ENCODE peak calls at places on chromosomes 11 and 22, in nine cellular contexts. B, P, S, W, M, G, F, Z and X are unnamed samples.

GRCh38 chr11:83156150-83156995 is 558 bp upstream of the PCF11 start:
- DNase-seq in M (peak), B (peak), W (peak), F (peak), Z (peak), S (peak), G (no peak), P (peak), X (peak)

GRCh38 chr11:61578819-61579218 is 2.1 kb downstream of the SYT7 start:
- DNase-seq in W (no peak), F (no peak), G (no peak), M (no peak), Z (no peak), P (no peak), B (no peak), S (no peak), X (no peak)

GRCh38 chr11:133947298-133947905 is 9.4 kb downstream of the IGSF9B start:
- DNase-seq in B (no peak), Z (peak), G (peak), W (peak), M (peak), F (peak), P (no peak), S (peak), X (peak)

GRCh38 chr11:41301023-41301422 is 158.4 kb downstream of the LRRC4C start:
- DNase-seq in S (no peak), G (peak), M (no peak), W (no peak), P (no peak), Z (no peak), B (no peak), F (peak), X (peak)

GRCh38 chr11:24828938-24829337 is 332.1 kb downstream of the LUZP2 start:
- DNase-seq in W (no peak), Z (no peak), B (no peak), F (no peak), S (no peak), M (no peak), P (no peak), G (no peak), X (no peak)

GRCh38 chr22:37431366-37431765 is 4.1 kb upstream of the ELFN2 start:
- DNase-seq in B (no peak), P (no peak), F (no peak), W (no peak), G (no peak), M (no peak), S (no peak), Z (no peak), X (no peak)

GRCh38 chr11:71330349-71330748 is 78.0 kb upstream of the SHANK2 start:
- DNase-seq in Z (no peak), M (no peak), W (no peak), B (no peak), S (no peak), P (no peak), G (no peak), F (no peak), X (no peak)

GRCh38 chr22:17920145-17920605 is 104.2 kb downstream of the MICAL3 start:
- DNase-seq in G (peak), P (no peak), W (peak), F (peak), S (no peak), M (peak), Z (no peak), B (no peak), X (no peak)

GRCh38 chr11:9719949-9720646 is 56.2 kb downstream of the SWAP70 start:
- DNase-seq in B (no peak), F (no peak), Z (no peak), M (no peak), G (no peak), W (no peak), S (no peak), P (no peak), X (no peak)

DNA sequence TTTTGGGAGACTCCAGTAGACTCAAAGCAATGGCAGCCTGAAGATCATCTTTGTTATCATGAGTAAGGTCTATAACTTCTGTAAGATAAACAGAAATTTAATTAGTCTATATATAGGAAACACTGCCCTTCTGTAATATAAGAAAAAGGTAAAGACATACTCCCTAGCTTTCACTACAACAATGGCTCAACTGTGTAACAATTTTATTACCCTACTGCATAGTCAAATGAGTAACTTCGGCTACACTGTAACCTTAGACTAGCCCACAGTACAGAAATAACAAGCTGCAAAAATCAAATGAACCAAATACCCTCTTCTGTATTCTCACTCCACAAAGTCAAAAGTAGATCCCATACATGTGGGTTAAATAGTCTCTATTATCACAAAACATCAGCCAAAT is 33.7 kb downstream of the USP28 start:
- DNase-seq in G (no peak), S (no peak), W (no peak), Z (no peak), F (no peak), B (no peak), M (no peak), P (no peak), X (no peak)
- H3K4me3 ChIP-seq in G (no peak), S (no peak), W (no peak), Z (peak), F (no peak), B (no peak), M (no peak), P (no peak), X (no peak)

GRCh38 chr11:35912883-35913614 is 30.8 kb upstream of the LDLRAD3 start:
- DNase-seq in B (no peak), P (no peak), F (no peak), G (no peak), M (no peak), S (no peak), W (no peak), Z (peak), X (no peak)

GRCh38 chr11:35909866-35910265 is 34.0 kb upstream of the LDLRAD3 start:
- DNase-seq in B (no peak), P (no peak), M (no peak), S (no peak), F (no peak), Z (no peak), W (no peak), G (no peak), X (no peak)

GRCh38 chr11:35914824-35915223 is 29.0 kb upstream of the LDLRAD3 start:
- DNase-seq in Z (no peak), W (no peak), F (no peak), B (no peak), G (no peak), P (no peak), S (no peak), M (no peak), X (no peak)

GRCh38 chr11:35911013-35911412 is 32.8 kb upstream of the LDLRAD3 start:
- DNase-seq in M (no peak), F (peak), P (no peak), G (no peak), S (no peak), Z (no peak), B (no peak), W (peak), X (peak)

GRCh38 chr11:35911616-35912165 is 32.2 kb upstream of the LDLRAD3 start:
- DNase-seq in S (no peak), B (no peak), M (no peak), Z (no peak), F (peak), P (no peak), G (no peak), W (no peak), X (no peak)
- TF ChIP-seq CTCF in S (no peak), B (no peak), M (no peak), Z (no peak), F (no peak), P (no peak), G (no peak), W (no peak), X (no peak)

DNA sequence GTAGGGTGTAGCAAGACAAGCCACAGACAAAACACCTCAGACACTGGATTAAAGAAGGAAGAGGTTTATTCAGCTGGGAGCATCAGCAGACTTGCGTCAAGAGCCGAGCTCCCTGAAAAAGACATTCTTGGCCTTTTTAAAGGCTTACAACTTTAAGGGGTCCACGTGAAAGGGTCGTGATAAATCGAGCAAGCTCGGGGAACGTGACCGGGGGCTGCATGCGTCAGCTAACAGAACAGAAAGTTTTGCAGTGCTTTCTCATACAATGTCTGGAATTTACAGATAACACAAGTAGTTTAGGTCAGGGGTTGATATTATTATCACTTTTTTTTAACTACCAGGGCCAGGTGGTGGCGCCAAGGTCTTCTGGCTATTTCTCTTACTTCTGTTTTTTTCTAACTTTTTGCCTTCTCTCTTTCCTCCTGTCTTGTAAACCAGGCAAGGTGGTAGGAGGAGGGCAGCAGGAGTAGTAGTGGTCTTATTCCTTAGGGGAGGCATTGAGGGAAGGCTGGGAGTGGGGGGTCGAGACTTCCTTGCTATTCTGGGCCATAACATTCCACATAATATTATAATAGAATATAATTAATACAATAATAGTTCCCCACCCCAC is 631 bp upstream of the ALDH3B1 start:
- DNase-seq in F (peak), P (no peak), S (no peak), B (no peak), G (peak), W (peak), M (no peak), Z (no peak), X (peak)
- H3K4me3 ChIP-seq in F (peak), P (no peak), S (peak), B (peak), G (no peak), W (no peak), M (no peak), Z (no peak), X (no peak)

GRCh38 chr11:129528296-129528695 is 152.6 kb downstream of the BARX2 start:
- DNase-seq in M (no peak), Z (no peak), B (no peak), S (no peak), P (no peak), W (no peak), F (no peak), G (no peak), X (no peak)
- TF ChIP-seq CTCF in M (no peak), Z (no peak), B (no peak), S (no peak), P (no peak), W (no peak), F (no peak), G (no peak), X (no peak)

DNA sequence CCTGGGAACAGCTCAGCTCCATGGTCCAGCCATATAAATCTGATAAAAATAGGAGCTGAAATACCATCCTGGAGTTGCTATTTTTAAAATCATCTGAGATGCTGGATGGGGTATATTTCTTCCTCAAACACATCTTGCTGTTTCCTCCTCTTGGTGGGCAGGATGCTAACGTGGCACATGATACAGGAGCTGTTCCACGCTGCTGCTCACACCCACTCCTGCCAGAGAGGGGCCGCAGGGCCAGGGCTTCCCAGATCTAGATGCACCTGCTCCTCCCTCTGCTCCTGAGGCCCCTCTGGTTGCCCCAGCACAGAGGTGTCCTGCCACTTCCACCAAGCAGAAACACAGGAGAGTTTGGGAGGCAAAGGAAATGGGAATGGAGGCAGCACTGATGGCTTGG is 3.3 kb upstream of the ST3GAL4 start:
- DNase-seq in F (no peak), B (no peak), S (peak), P (no peak), W (no peak), G (no peak), Z (no peak), M (no peak), X (no peak)
- H3K4me3 ChIP-seq in F (no peak), B (no peak), S (no peak), P (no peak), W (no peak), G (no peak), Z (no peak), M (no peak), X (no peak)

GRCh38 chr22:33083212-33083611 is 25.0 kb upstream of the SYN3 start:
- DNase-seq in B (no peak), G (no peak), F (peak), S (no peak), Z (peak), M (no peak), W (peak), P (no peak), X (no peak)
- TF ChIP-seq CTCF in B (no peak), G (no peak), F (no peak), S (no peak), Z (peak), M (no peak), W (peak), P (no peak), X (no peak)

GRCh38 chr11:73623651-73624050 is 22.7 kb upstream of the PLEKHB1 start:
- DNase-seq in G (no peak), F (no peak), Z (no peak), W (no peak), P (no peak), M (no peak), B (no peak), S (no peak), X (no peak)

GRCh38 chr11:73629907-73630306 is 16.5 kb upstream of the PLEKHB1 start:
- DNase-seq in W (no peak), S (no peak), B (no peak), M (no peak), Z (no peak), G (no peak), P (no peak), F (no peak), X (no peak)

GRCh38 chr11:73622920-73623593 is 23.3 kb upstream of the PLEKHB1 start:
- DNase-seq in Z (no peak), S (no peak), F (no peak), M (no peak), W (peak), P (no peak), G (no peak), B (no peak), X (no peak)

DNA sequence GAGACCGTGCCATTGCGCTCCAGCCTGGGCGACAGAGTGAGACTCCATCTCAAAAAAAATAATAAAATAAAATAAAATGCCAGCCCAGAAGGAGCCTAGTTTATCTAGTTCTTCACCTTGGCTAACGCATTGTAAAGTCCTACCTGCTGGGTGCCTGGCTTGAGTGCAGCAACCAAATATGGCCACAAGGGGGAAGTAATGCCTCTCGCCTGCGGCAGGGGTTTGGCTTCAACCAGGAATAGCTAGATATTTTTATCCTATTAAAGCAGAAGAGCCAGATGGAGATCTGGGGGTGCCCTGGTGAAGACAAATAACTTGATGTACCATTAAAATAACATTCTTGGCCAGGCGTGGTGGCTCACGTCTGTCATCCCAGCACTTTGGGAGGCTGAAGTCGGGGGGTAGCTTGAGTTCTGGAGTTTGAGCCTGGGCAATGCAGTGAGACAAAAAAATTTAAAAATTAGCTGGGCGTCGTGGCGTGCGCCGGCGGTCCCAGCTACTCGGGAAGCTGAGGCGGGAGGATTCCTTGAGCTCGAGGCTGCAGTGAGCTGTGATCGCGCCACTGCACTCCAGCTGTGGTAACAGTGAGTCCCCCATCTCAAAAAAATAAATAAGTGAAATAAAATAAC is 20.6 kb upstream of the PLEKHB1 start:
- DNase-seq in B (peak), Z (no peak), F (peak), S (peak), P (peak), G (peak), W (peak), M (peak), X (peak)
- H3K4me3 ChIP-seq in B (peak), Z (no peak), F (peak), S (peak), P (no peak), G (peak), W (peak), M (no peak), X (no peak)

DNA sequence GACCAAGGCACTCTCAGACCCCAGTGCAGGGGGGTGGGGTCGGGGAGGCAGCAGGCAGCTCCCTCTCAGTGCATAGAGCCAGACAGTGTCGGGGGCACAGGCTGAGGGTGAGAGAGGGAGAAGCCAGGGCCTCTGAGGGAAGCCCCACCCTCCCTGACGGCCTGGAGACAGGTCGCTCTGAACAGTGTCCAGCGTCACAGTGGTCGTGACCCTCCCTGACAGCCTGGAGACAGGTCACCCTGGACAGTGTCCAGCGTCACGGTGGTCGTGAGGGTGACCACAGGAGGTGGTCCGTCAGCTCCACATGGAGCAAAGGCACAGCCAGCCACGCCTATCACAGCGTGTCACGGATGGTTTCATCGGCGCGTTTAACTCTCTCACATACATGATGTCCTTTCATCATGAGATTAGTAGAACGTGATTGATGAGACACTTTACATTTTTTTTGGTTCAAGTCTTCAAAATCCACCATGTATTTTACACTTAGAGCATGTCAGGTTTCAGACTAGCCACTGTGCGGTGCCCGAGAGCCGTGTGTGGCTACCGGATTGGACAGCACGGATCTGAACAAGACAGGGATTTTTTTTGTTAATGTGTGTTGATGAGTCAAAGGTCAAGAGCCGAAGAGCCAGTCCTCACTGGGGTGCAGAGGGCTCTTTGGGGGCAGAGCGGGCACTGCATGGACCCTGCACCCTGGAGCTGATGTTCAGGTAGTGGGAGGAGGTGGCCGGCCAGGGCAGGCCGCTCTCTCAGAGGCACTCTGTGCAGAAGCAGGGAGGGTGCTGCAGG is 23.9 kb upstream of the PANX2 start:
- DNase-seq in F (peak), S (peak), G (peak), M (peak), W (peak), Z (no peak), P (no peak), B (no peak), X (peak)
- TF ChIP-seq CTCF in F (peak), S (peak), G (peak), M (peak), W (peak), Z (no peak), P (no peak), B (peak), X (peak)

DNA sequence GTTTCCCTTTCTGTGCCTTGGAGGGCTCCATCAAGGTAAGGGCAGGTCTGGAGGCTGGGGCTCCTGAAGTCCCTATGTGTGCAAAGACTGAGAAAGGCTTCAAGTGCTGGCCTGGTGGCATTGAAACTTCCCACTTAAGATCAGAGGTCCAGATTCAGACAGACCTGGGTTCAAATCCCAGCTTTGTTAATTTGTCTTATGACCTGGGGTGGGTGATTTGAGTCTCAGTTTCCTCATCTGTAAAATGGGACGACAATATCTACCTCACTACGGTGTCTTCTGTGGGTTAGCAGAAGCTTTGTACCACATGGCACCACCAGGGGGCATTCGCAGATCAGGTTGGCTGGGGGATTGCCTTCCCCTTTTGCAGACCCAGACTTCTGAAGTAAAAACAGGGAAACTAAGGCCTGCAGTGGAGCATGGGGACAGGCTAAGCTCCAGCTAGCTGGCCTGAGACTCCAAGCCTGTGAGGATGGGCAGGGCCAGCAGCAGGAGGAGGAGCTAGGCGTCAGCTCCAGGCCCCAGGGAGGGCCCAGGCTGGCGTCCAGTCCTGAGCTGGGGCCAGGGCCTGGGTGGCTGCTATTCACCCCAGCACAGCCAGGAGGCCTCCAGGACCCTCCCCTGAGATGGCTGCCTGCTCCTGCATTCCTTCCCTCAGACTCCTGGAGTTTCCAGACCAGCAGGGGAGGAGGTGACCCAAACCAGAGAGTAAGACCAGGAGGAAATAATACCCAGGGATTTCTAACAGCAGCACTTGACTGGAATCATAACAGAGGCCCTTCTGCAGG is 1.5 kb downstream of the CASTOR1 start:
- DNase-seq in Z (peak), G (peak), M (peak), F (peak), S (peak), B (peak), P (peak), W (peak), X (peak)
- H3K4me3 ChIP-seq in Z (peak), G (peak), M (peak), F (peak), S (peak), B (peak), P (no peak), W (peak), X (peak)

DNA sequence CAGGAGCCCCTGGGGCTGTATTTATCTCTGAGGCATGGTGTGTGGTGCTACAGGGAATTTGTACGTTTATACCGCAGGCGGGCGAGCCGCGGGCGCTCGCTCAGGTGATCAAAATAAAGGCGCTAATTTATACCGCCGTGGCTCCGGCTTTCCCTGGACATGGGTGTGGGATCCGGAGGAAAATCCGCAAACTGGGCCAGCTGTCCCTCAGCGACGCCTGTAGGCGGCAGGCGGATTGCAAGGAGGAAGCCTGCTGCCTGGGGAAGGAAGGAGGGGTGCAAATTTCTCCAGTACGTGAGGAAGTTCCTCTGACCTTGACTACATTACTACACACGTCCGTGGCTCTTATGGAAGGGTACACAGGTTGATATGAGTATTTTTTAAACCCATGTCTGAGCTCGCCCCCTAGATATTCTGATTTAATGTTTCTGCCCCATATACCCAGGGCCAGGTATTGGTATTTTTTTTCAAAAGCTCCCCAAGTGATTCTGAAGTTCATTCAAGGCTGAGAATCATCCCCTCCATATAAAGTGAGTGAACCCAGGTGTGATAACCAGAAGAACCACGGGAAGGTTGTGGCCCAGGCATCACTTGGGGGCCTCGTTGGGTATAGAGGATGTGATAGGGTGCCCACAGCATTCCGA is 2.8 kb downstream of the MYOD1 start:
- DNase-seq in P (no peak), F (peak), G (no peak), B (no peak), M (no peak), S (peak), W (peak), Z (no peak), X (peak)
- TF ChIP-seq CTCF in P (no peak), F (peak), G (peak), B (peak), M (peak), S (peak), W (peak), Z (no peak), X (peak)